ENCODE peak calls at places on chromosomes 7 and 10, in nine cellular contexts. H, I, Y, B, R, M, V, O and S are unnamed samples.

GRCh38 chr10:116756277-116756676 is 13.9 kb upstream of the HSPA12A start:
- DNase-seq in H (peak), I (no peak), Y (no peak), B (no peak), R (no peak), M (no peak), V (peak), O (peak), S (no peak)

GRCh38 chr7:133009853-133010252 is 72.0 kb downstream of the CHCHD3 start:
- DNase-seq in H (no peak), I (no peak), Y (no peak), B (no peak), R (no peak), M (no peak), V (no peak), O (no peak), S (peak)

GRCh38 chr7:117715784-117716445 is 157.3 kb downstream of the CTTNBP2 start:
- DNase-seq in H (peak), I (peak), Y (no peak), B (peak), R (peak), M (no peak), V (no peak), O (peak), S (peak)

GRCh38 chr10:45135836-45136235 is 135.1 kb downstream of the ZNF22 start:
- DNase-seq in H (no peak), I (peak), Y (no peak), B (no peak), R (no peak), M (no peak), V (no peak), O (no peak), S (no peak)

GRCh38 chr10:97333351-97333600 is 1.3 kb downstream of the FRAT2 start:
- DNase-seq in H (peak), I (peak), Y (no peak), B (peak), R (peak), M (no peak), V (no peak), O (no peak), S (no peak)

GRCh38 chr7:94374231-94374630 is 20.5 kb upstream of the COL1A2 start:
- DNase-seq in H (peak), I (peak), Y (no peak), B (no peak), R (no peak), M (peak), V (peak), O (no peak), S (peak)

GRCh38 chr10:8009031-8009430 is 45.5 kb upstream of the GATA3 start:
- DNase-seq in H (no peak), I (no peak), Y (no peak), B (no peak), R (no peak), M (no peak), V (no peak), O (no peak), S (no peak)

GRCh38 chr7:86407291-86407690 is 236.4 kb upstream of the GRM3 start:
- DNase-seq in H (no peak), I (peak), Y (no peak), B (no peak), R (no peak), M (no peak), V (no peak), O (peak), S (peak)

GRCh38 chr10:109762556-109762955 is 160.8 kb downstream of the XPNPEP1 start:
- DNase-seq in H (no peak), I (no peak), Y (no peak), B (no peak), R (no peak), M (no peak), V (no peak), O (no peak), S (no peak)

GRCh38 chr10:29730461-29730860 is 95.7 kb upstream of the SVIL start:
- DNase-seq in H (no peak), I (no peak), Y (no peak), B (no peak), R (no peak), M (no peak), V (no peak), O (no peak), S (no peak)

GRCh38 chr10:31739759-31740158 is 188.9 kb downstream of the ARHGAP12 start:
- DNase-seq in H (peak), I (peak), Y (no peak), B (no peak), R (peak), M (no peak), V (no peak), O (no peak), S (no peak)

GRCh38 chr7:140230862-140231778 is 54.3 kb upstream of the KDM7A start:
- DNase-seq in H (peak), I (no peak), Y (peak), B (peak), R (peak), M (peak), V (peak), O (no peak), S (peak)

GRCh38 chr10:96842896-96843723 is 11.0 kb downstream of the LCOR start:
- DNase-seq in H (no peak), I (no peak), Y (no peak), B (no peak), R (no peak), M (no peak), V (no peak), O (no peak), S (no peak)

GRCh38 chr10:52485486-52485885 is 171.4 kb downstream of the DKK1 start:
- DNase-seq in H (peak), I (no peak), Y (no peak), B (no peak), R (no peak), M (no peak), V (no peak), O (no peak), S (no peak)

GRCh38 chr7:95472521-95473160 is 13.1 kb upstream of the ASB4 start:
- DNase-seq in H (peak), I (peak), Y (no peak), B (no peak), R (peak), M (no peak), V (no peak), O (no peak), S (peak)